ENCODE peak calls at places on chromosomes 2 and 18, in four cellular contexts. D is hepatocyte; Q is CD4-positive, CD25-positive, alpha-beta regulatory T cell; A is foreskin fibroblast. E is an unnamed sample.

GRCh38 chr2:198371902-198372611 is 567.7 kb downstream of the PLCL1 start:
- DNase-seq in D (no peak), A (peak; percentile 38), Q (no peak), E (no peak)

GRCh38 chr2:225041210-225041870 is 928 bp downstream of the DOCK10 start:
- DNase-seq in D (no peak), A (peak; percentile 50), Q (peak; percentile 46), E (peak; percentile 58)

GRCh38 chr2:43391877-43392214 is 165.4 kb upstream of the ZFP36L2 start:
- DNase-seq in D (no peak), A (no peak), Q (no peak), E (no peak)

GRCh38 chr2:233034-233433 is 30.8 kb downstream of the SH3YL1 start:
- DNase-seq in Q (no peak), A (no peak), D (no peak), E (no peak)

GRCh38 chr18:24868760-24869237 is 408.4 kb downstream of the HRH4 start:
- DNase-seq in Q (no peak), D (peak; percentile 26), A (peak; percentile 7), E (no peak)

GRCh38 chr2:18047896-18048657 is 169.6 kb downstream of the KCNS3 start:
- DNase-seq in A (peak; percentile 73), D (peak; percentile 42), Q (no peak), E (no peak)

GRCh38 chr2:140508756-140509155 is 1622.1 kb downstream of the LRP1B start:
- DNase-seq in A (no peak), Q (no peak), D (no peak), E (no peak)

GRCh38 chr2:85873679-85874078 is 15.1 kb downstream of the ST3GAL5 start:
- DNase-seq in Q (no peak), D (no peak), A (no peak), E (no peak)

GRCh38 chr18:63367241-63367953 is 391 bp upstream of the KDSR start:
- DNase-seq in Q (peak; percentile 74), D (peak; percentile 99), A (peak; percentile 99), E (peak; percentile 90)

GRCh38 chr2:3272761-3273160 is 104.9 kb downstream of the EIPR1 start:
- DNase-seq in Q (no peak), A (no peak), D (no peak), E (no peak)

GRCh38 chr2:159600752-159601151 is 15.6 kb downstream of the BAZ2B start:
- DNase-seq in A (peak; percentile 21), Q (no peak), D (no peak), E (no peak)

GRCh38 chr2:42103829-42104228 is 56.0 kb downstream of the PKDCC start:
- DNase-seq in Q (no peak), D (no peak), A (no peak), E (no peak)

GRCh38 chr2:44388877-44389276 is 27.1 kb downstream of the CAMKMT start:
- DNase-seq in Q (no peak), A (no peak), D (no peak), E (peak; percentile 25)

GRCh38 chr2:42874838-42875801 is 82.7 kb upstream of the HAAO start:
- DNase-seq in Q (no peak), A (no peak), D (no peak), E (no peak)

GRCh38 chr2:28393115-28393836 is 618 bp downstream of the FOSL2 start:
- DNase-seq in A (peak; percentile 80), D (peak; percentile 74), Q (peak; percentile 33), E (peak; percentile 55)

GRCh38 chr2:207995887-207996286 is 29.4 kb downstream of the PLEKHM3 start:
- DNase-seq in D (no peak), Q (no peak), A (no peak), E (no peak)

GRCh38 chr2:3172265-3172935 is 205.2 kb downstream of the EIPR1 start:
- DNase-seq in Q (no peak), D (no peak), A (no peak), E (no peak)

GRCh38 chr2:53353372-53354111 is 414.1 kb upstream of the CHAC2 start:
- DNase-seq in Q (no peak), A (no peak), D (peak; percentile 63), E (no peak)

GRCh38 chr18:61605376-61606067 is 272.3 kb downstream of the CDH20 start:
- DNase-seq in D (no peak), A (no peak), Q (no peak), E (no peak)
- H3K4me3 ChIP-seq in D (no peak overlapping the region), A (peak overlapping the region; percentile 53), Q (no peak overlapping the region), E (no peak overlapping the region)

DNA sequence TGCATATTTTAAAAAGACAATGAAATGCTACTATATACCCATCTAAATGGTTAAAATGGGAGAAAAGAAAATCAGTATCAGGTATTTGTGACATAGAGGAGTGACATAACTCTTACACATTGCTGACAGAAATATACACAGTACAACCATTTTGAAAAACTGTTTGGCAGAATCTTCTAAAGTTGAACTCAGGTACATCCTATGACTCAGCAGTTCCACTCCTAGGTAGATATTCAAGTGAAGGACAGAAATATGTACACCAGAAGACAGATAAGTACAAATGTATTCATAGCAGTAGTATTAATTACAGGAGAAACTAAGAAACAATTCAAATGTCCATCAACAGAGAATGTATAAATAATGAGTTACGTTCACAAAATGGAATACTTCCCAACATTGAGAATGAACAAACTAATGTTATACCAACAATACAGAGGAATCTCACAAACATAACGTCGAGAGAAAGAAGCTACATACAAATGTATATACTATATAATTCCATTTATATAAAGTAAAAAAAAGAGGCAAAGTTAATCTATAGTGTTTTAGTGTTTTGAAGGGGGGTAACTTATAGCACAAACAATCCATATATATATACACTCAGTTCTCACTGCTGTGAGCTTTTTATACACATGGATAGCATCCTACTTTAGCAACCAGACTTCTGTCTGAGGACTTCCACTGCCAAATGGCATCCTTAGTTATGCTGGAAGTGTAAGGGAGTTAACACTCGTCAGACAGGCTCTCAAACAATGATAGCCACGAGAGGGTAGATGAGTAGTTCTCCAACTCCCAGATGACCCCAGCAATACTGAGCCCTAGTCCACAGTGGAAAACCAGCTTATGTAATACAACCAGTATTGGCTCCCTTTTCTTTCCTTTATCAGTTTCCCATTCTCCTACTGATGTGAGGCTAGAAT is 172.5 kb downstream of the NBAS start:
- DNase-seq in A (no peak), Q (no peak), D (no peak), E (no peak)
- H3K4me3 ChIP-seq in A (no peak overlapping the region), Q (no peak overlapping the region), D (no peak overlapping the region), E (no peak overlapping the region)

GRCh38 chr2:26693287-26693849 is 846 bp downstream of the KCNK3 start:
- DNase-seq in Q (no peak), A (no peak), D (peak; percentile 15), E (no peak)
- H3K4me3 ChIP-seq in Q (no peak overlapping the region), A (no peak overlapping the region), D (peak overlapping the region; percentile 49), E (no peak overlapping the region)

GRCh38 chr2:202842690-202843089 is 28.9 kb downstream of the ICA1L start:
- DNase-seq in Q (no peak), D (no peak), A (no peak), E (no peak)
- H3K4me3 ChIP-seq in Q (no peak overlapping the region), D (no peak overlapping the region), A (no peak overlapping the region), E (no peak overlapping the region)

DNA sequence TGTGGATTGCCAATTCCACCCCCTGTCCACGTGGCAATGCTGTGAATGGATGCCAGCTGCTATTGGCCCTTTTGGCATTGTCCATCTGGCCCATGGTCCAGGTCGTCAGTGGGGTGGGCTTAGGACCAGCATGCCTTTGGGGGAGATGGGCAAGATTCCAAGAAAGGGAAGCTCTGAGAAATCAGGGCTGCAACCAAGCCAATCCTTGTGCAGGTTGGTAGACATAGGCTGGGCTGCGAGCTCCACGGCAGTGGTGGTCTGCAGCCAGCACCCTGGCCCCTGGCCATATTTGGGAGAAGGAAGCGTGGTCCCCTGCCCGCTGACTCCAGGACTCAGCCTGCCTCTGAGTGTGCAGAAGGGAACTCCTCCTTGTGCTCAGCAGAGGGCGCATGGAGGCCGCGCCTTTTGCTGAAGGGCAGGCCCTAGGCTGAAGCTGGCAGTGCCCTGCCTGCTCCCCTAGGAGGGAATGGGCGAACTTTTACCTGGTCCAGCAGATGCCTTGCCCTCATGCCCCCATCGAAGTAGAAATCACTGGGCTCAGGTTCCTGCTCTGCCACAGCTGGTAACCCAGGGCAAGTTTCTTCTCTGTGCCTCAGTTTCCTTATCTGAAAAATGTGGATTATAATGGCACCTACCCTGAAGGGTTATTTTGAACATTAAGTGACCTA is 5.4 kb downstream of the SPR start:
- DNase-seq in Q (no peak), D (peak; percentile 84), A (peak; percentile 72), E (peak; percentile 54)
- H3K4me3 ChIP-seq in Q (no peak overlapping the region), D (no peak overlapping the region), A (no peak overlapping the region), E (no peak overlapping the region)

GRCh38 chr2:235493402-235493774 is 455 bp upstream of the AGAP1 start:
- DNase-seq in D (no peak), Q (no peak), A (peak; percentile 40), E (no peak)
- H3K4me3 ChIP-seq in D (peak overlapping the region; percentile 48), Q (no peak overlapping the region), A (peak overlapping the region; percentile 43), E (no peak overlapping the region)

GRCh38 chr2:112721819-112722522 is 1.2 kb downstream of the NT5DC4 start:
- DNase-seq in Q (no peak), D (no peak), A (no peak), E (no peak)

GRCh38 chr2:112722816-112723555 is 2.2 kb downstream of the NT5DC4 start:
- DNase-seq in Q (no peak), A (no peak), D (no peak), E (no peak)

GRCh38 chr2:112720785-112721184 is at the start of gene NT5DC4:
- DNase-seq in Q (no peak), D (no peak), A (no peak), E (no peak)

GRCh38 chr2:112714836-112715631 is 5.8 kb upstream of the NT5DC4 start:
- DNase-seq in Q (no peak), A (peak; percentile 29), D (no peak), E (no peak)

DNA sequence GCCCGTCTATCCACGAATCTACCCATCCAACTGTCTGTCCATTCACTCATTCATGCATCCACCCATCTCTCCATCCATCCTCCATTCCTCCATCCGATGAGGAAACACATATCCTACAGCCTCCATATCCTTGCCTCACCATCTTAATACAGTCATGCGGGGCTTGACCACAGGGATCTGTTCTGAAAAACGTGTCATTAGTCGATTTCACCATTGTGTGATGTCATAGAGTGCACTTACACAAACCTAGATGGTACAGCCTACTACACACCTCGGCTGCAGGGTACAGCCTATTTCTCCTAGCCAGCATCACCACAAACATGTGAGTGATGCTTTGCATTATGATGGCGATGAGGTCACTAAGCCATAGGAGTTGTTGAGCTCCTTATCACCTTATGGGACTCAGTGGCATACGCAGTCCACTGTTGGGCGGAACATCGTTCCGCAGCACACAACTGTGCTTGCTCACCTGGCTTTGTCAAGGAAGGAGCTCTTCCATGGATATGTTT is 1.9 kb upstream of the NT5DC4 start:
- DNase-seq in A (no peak), D (no peak), Q (no peak), E (no peak)
- H3K4me3 ChIP-seq in A (no peak overlapping the region), D (no peak overlapping the region), Q (no peak overlapping the region), E (no peak overlapping the region)

GRCh38 chr18:39007523-39007922 is 1441.9 kb upstream of the CELF4 start:
- DNase-seq in A (no peak), D (no peak), Q (no peak), E (no peak)
- H3K4me3 ChIP-seq in A (no peak overlapping the region), D (no peak overlapping the region), Q (no peak overlapping the region), E (no peak overlapping the region)